ENCODE peak calls at places on chromosome 11, in ten cellular contexts. D is HEK293T; M is fibroblast of the conjunctiva; J is neuronal stem cell; V is neural progenitor cell; O is RWPE2; C is PC-3; R is activated naive CD4-positive, alpha-beta T cell treated with Interleukin-2 at 50 U/mL for 16 hours; B is NCI-H1417; F is A549. S is an unnamed sample.

GRCh38 chr11:125953401-125953935 is 7.6 kb downstream of the VSIG10L2 start:
- DNase-seq in J (no peak), D (no peak), C (no peak), O (no peak), R (no peak), B (no peak), V (no peak), M (no peak), F (no peak), S (no peak)

GRCh38 chr11:83694191-83694905 is 408.2 kb upstream of the CCDC90B start:
- DNase-seq in O (no peak), C (no peak), R (no peak), J (no peak), D (no peak), B (no peak), M (peak), F (no peak), V (no peak), S (no peak)

GRCh38 chr11:31106963-31107576 is 262.5 kb downstream of the DCDC1 start:
- DNase-seq in B (peak), V (peak), J (peak), C (peak), R (peak), M (peak), F (peak), D (peak), O (no peak), S (peak)

GRCh38 chr11:57547854-57548377 is 10.5 kb downstream of the SMTNL1 start:
- DNase-seq in O (no peak), M (no peak), B (no peak), R (no peak), F (no peak), C (no peak), J (no peak), V (no peak), D (no peak), S (no peak)

GRCh38 chr11:17734418-17734911 is at the start of gene KCNC1:
- DNase-seq in C (no peak), O (no peak), V (peak), D (peak), F (peak), M (no peak), B (peak), R (no peak), J (peak), S (no peak)

GRCh38 chr11:94525933-94526332 is 13.7 kb downstream of the C11orf97 start:
- DNase-seq in C (peak), M (peak), F (no peak), D (no peak), O (no peak), R (no peak), J (peak), B (peak), V (peak), S (no peak)

GRCh38 chr11:72787262-72788104 is 6.4 kb downstream of the STARD10 start:
- DNase-seq in C (no peak), V (peak), O (no peak), R (no peak), M (no peak), B (peak), F (peak), J (no peak), D (peak), S (no peak)

GRCh38 chr11:47941907-47942558 is 38.3 kb upstream of the PTPRJ start:
- DNase-seq in D (no peak), O (no peak), J (no peak), M (no peak), F (no peak), B (no peak), V (peak), C (no peak), R (no peak), S (no peak)

GRCh38 chr11:115135936-115136335 is 368.3 kb downstream of the CADM1 start:
- DNase-seq in F (no peak), J (no peak), O (no peak), D (no peak), B (no peak), V (no peak), M (no peak), C (no peak), R (no peak), S (no peak)

GRCh38 chr11:76491644-76492043 is 46.8 kb downstream of the EMSY start:
- DNase-seq in R (no peak), F (peak), J (no peak), V (no peak), C (peak), O (no peak), B (no peak), D (no peak), M (no peak), S (no peak)

GRCh38 chr11:110425751-110426545 is 3.8 kb upstream of the FDX1 start:
- DNase-seq in C (peak), J (no peak), V (no peak), B (no peak), F (no peak), D (peak), O (no peak), R (no peak), M (peak), S (no peak)

GRCh38 chr11:12600829-12601228 is 73.4 kb upstream of the TEAD1 start:
- DNase-seq in J (no peak), R (no peak), B (no peak), M (no peak), V (no peak), C (no peak), O (no peak), F (no peak), D (no peak), S (no peak)

GRCh38 chr11:36885154-36885553 is 287.1 kb upstream of the RAG2 start:
- DNase-seq in B (no peak), V (no peak), D (no peak), M (no peak), F (no peak), R (no peak), O (no peak), J (no peak), C (no peak), S (no peak)

S was measured in NCI-H460.